ENCODE peak calls at places on chromosomes 11 and 22, in eight cellular contexts. One of them, this sample, is unnamed.

GRCh38 chr11:59614277-59615131 is 1.1 kb downstream of the OSBP start:
- DNase-seq in GM19239: no peak
- DNase-seq in choroid plexus epithelial cell: peak; percentile 19
- DNase-seq in stimulated activated CD4-positive, alpha-beta T cell treated with anti-CD3 and anti-CD28 coated beads, Interleukin-4, amount 100 ng/mL, for 4 hours: no peak
- DNase-seq in vagina: no peak
- DNase-seq in WTC11: no peak
- DNase-seq in GM06990: no peak
- DNase-seq in astrocyte of the cerebellum: no peak
- DNase-seq in this sample: no peak

GRCh38 chr11:127493330-127493729 is 492.8 kb upstream of the KIRREL3 start:
- DNase-seq in vagina: no peak
- DNase-seq in GM19239: no peak
- DNase-seq in astrocyte of the cerebellum: peak; percentile 4
- DNase-seq in WTC11: no peak
- DNase-seq in choroid plexus epithelial cell: peak; percentile 14
- DNase-seq in GM06990: no peak
- DNase-seq in stimulated activated CD4-positive, alpha-beta T cell treated with anti-CD3 and anti-CD28 coated beads, Interleukin-4, amount 100 ng/mL, for 4 hours: no peak
- DNase-seq in this sample: no peak

GRCh38 chr11:36509265-36509664 is 807 bp downstream of the TRAF6 start:
- DNase-seq in vagina: no peak
- DNase-seq in astrocyte of the cerebellum: no peak
- DNase-seq in choroid plexus epithelial cell: peak; percentile 61
- DNase-seq in GM06990: no peak
- DNase-seq in GM19239: no peak
- DNase-seq in stimulated activated CD4-positive, alpha-beta T cell treated with anti-CD3 and anti-CD28 coated beads, Interleukin-4, amount 100 ng/mL, for 4 hours: peak; percentile 47
- DNase-seq in WTC11: no peak
- DNase-seq in this sample: no peak

GRCh38 chr22:45207981-45208664 is 32.6 kb downstream of the KIAA0930 start:
- DNase-seq in GM19239: no peak
- DNase-seq in GM06990: no peak
- DNase-seq in stimulated activated CD4-positive, alpha-beta T cell treated with anti-CD3 and anti-CD28 coated beads, Interleukin-4, amount 100 ng/mL, for 4 hours: no peak
- DNase-seq in astrocyte of the cerebellum: peak; percentile 45
- DNase-seq in vagina: no peak
- DNase-seq in WTC11: no peak
- DNase-seq in choroid plexus epithelial cell: peak; percentile 73
- DNase-seq in this sample: no peak

GRCh38 chr11:42996742-42997307 is 315.0 kb upstream of the API5 start:
- DNase-seq in WTC11: no peak
- DNase-seq in GM19239: no peak
- DNase-seq in GM06990: no peak
- DNase-seq in choroid plexus epithelial cell: no peak
- DNase-seq in vagina: no peak
- DNase-seq in stimulated activated CD4-positive, alpha-beta T cell treated with anti-CD3 and anti-CD28 coated beads, Interleukin-4, amount 100 ng/mL, for 4 hours: no peak
- DNase-seq in astrocyte of the cerebellum: no peak
- DNase-seq in this sample: no peak

GRCh38 chr11:119615003-119615878 is 113.8 kb downstream of the NECTIN1 start:
- DNase-seq in WTC11: no peak
- DNase-seq in astrocyte of the cerebellum: no peak
- DNase-seq in stimulated activated CD4-positive, alpha-beta T cell treated with anti-CD3 and anti-CD28 coated beads, Interleukin-4, amount 100 ng/mL, for 4 hours: no peak
- DNase-seq in choroid plexus epithelial cell: peak; percentile 78
- DNase-seq in vagina: no peak
- DNase-seq in GM19239: peak; percentile 65
- DNase-seq in GM06990: no peak
- DNase-seq in this sample: no peak

GRCh38 chr11:85115798-85116197 is 511.3 kb downstream of the DLG2 start:
- DNase-seq in vagina: no peak
- DNase-seq in astrocyte of the cerebellum: no peak
- DNase-seq in stimulated activated CD4-positive, alpha-beta T cell treated with anti-CD3 and anti-CD28 coated beads, Interleukin-4, amount 100 ng/mL, for 4 hours: no peak
- DNase-seq in GM06990: no peak
- DNase-seq in choroid plexus epithelial cell: peak; percentile 35
- DNase-seq in WTC11: no peak
- DNase-seq in GM19239: no peak
- DNase-seq in this sample: no peak

GRCh38 chr11:130653838-130654601 is 205.6 kb downstream of the ADAMTS15 start:
- DNase-seq in astrocyte of the cerebellum: peak; percentile 37
- DNase-seq in choroid plexus epithelial cell: peak; percentile 59
- DNase-seq in GM06990: no peak
- DNase-seq in GM19239: no peak
- DNase-seq in WTC11: no peak
- DNase-seq in stimulated activated CD4-positive, alpha-beta T cell treated with anti-CD3 and anti-CD28 coated beads, Interleukin-4, amount 100 ng/mL, for 4 hours: no peak
- DNase-seq in vagina: no peak
- DNase-seq in this sample: no peak

GRCh38 chr11:117861151-117862018 is 15.1 kb downstream of the FXYD6 start:
- DNase-seq in vagina: peak; percentile 81
- DNase-seq in GM19239: no peak
- DNase-seq in WTC11: peak; percentile 89
- DNase-seq in stimulated activated CD4-positive, alpha-beta T cell treated with anti-CD3 and anti-CD28 coated beads, Interleukin-4, amount 100 ng/mL, for 4 hours: no peak
- DNase-seq in astrocyte of the cerebellum: no peak
- DNase-seq in GM06990: no peak
- DNase-seq in choroid plexus epithelial cell: peak; percentile 26
- DNase-seq in this sample: no peak

GRCh38 chr11:77201370-77201769 is 73.3 kb downstream of the MYO7A start:
- DNase-seq in stimulated activated CD4-positive, alpha-beta T cell treated with anti-CD3 and anti-CD28 coated beads, Interleukin-4, amount 100 ng/mL, for 4 hours: no peak
- DNase-seq in WTC11: no peak
- DNase-seq in vagina: no peak
- DNase-seq in GM19239: no peak
- DNase-seq in GM06990: no peak
- DNase-seq in astrocyte of the cerebellum: no peak
- DNase-seq in choroid plexus epithelial cell: no peak
- DNase-seq in this sample: no peak

GRCh38 chr22:29011200-29011867 is 50.3 kb downstream of the C22orf31 start:
- DNase-seq in astrocyte of the cerebellum: no peak
- DNase-seq in WTC11: no peak
- DNase-seq in vagina: no peak
- DNase-seq in GM19239: no peak
- DNase-seq in choroid plexus epithelial cell: no peak
- DNase-seq in GM06990: no peak
- DNase-seq in stimulated activated CD4-positive, alpha-beta T cell treated with anti-CD3 and anti-CD28 coated beads, Interleukin-4, amount 100 ng/mL, for 4 hours: no peak
- DNase-seq in this sample: no peak

GRCh38 chr11:2204361-2205213 is 33.0 kb upstream of the TH start:
- DNase-seq in GM19239: no peak
- DNase-seq in vagina: no peak
- DNase-seq in stimulated activated CD4-positive, alpha-beta T cell treated with anti-CD3 and anti-CD28 coated beads, Interleukin-4, amount 100 ng/mL, for 4 hours: no peak
- DNase-seq in astrocyte of the cerebellum: no peak
- DNase-seq in choroid plexus epithelial cell: no peak
- DNase-seq in WTC11: peak; percentile 7
- DNase-seq in GM06990: no peak
- DNase-seq in this sample: no peak

GRCh38 chr11:11876458-11876857 is 34.7 kb downstream of the USP47 start:
- DNase-seq in astrocyte of the cerebellum: no peak
- DNase-seq in choroid plexus epithelial cell: peak; percentile 30
- DNase-seq in GM19239: no peak
- DNase-seq in WTC11: no peak
- DNase-seq in GM06990: no peak
- DNase-seq in stimulated activated CD4-positive, alpha-beta T cell treated with anti-CD3 and anti-CD28 coated beads, Interleukin-4, amount 100 ng/mL, for 4 hours: no peak
- DNase-seq in vagina: no peak
- DNase-seq in this sample: no peak

GRCh38 chr22:36332623-36333331 is 55.0 kb downstream of the MYH9 start:
- DNase-seq in GM19239: peak; percentile 40
- DNase-seq in astrocyte of the cerebellum: no peak
- DNase-seq in vagina: no peak
- DNase-seq in GM06990: peak; percentile 72
- DNase-seq in stimulated activated CD4-positive, alpha-beta T cell treated with anti-CD3 and anti-CD28 coated beads, Interleukin-4, amount 100 ng/mL, for 4 hours: peak; percentile 77
- DNase-seq in WTC11: peak; percentile 44
- DNase-seq in choroid plexus epithelial cell: peak; percentile 80
- DNase-seq in this sample: no peak

GRCh38 chr22:19520007-19520406 is 4.2 kb downstream of the CLDN5 start:
- DNase-seq in WTC11: no peak
- DNase-seq in choroid plexus epithelial cell: no peak
- DNase-seq in stimulated activated CD4-positive, alpha-beta T cell treated with anti-CD3 and anti-CD28 coated beads, Interleukin-4, amount 100 ng/mL, for 4 hours: no peak
- DNase-seq in vagina: no peak
- DNase-seq in astrocyte of the cerebellum: no peak
- DNase-seq in GM06990: no peak
- DNase-seq in GM19239: no peak
- DNase-seq in this sample: no peak

GRCh38 chr22:38214248-38215056 is 12.7 kb downstream of the MAFF start:
- DNase-seq in stimulated activated CD4-positive, alpha-beta T cell treated with anti-CD3 and anti-CD28 coated beads, Interleukin-4, amount 100 ng/mL, for 4 hours: peak; percentile 63
- DNase-seq in GM19239: no peak
- DNase-seq in WTC11: peak; percentile 89
- DNase-seq in choroid plexus epithelial cell: peak; percentile 75
- DNase-seq in astrocyte of the cerebellum: no peak
- DNase-seq in GM06990: peak; percentile 83
- DNase-seq in vagina: no peak
- DNase-seq in this sample: peak; percentile 76

GRCh38 chr22:26321469-26321913 is 107.6 kb upstream of the ASPHD2 start:
- DNase-seq in choroid plexus epithelial cell: no peak
- DNase-seq in vagina: no peak
- DNase-seq in stimulated activated CD4-positive, alpha-beta T cell treated with anti-CD3 and anti-CD28 coated beads, Interleukin-4, amount 100 ng/mL, for 4 hours: no peak
- DNase-seq in GM19239: no peak
- DNase-seq in GM06990: no peak
- DNase-seq in astrocyte of the cerebellum: no peak
- DNase-seq in WTC11: no peak
- DNase-seq in this sample: no peak

GRCh38 chr11:119905162-119905561 is 176.2 kb upstream of the NECTIN1 start:
- DNase-seq in vagina: no peak
- DNase-seq in stimulated activated CD4-positive, alpha-beta T cell treated with anti-CD3 and anti-CD28 coated beads, Interleukin-4, amount 100 ng/mL, for 4 hours: no peak
- DNase-seq in WTC11: no peak
- DNase-seq in choroid plexus epithelial cell: no peak
- DNase-seq in GM19239: no peak
- DNase-seq in astrocyte of the cerebellum: no peak
- DNase-seq in GM06990: no peak
- DNase-seq in this sample: no peak

GRCh38 chr22:45934659-45935341 is 42.2 kb downstream of the WNT7B start:
- DNase-seq in GM06990: no peak
- DNase-seq in stimulated activated CD4-positive, alpha-beta T cell treated with anti-CD3 and anti-CD28 coated beads, Interleukin-4, amount 100 ng/mL, for 4 hours: no peak
- DNase-seq in astrocyte of the cerebellum: peak; percentile 75
- DNase-seq in GM19239: no peak
- DNase-seq in choroid plexus epithelial cell: peak; percentile 46
- DNase-seq in vagina: no peak
- DNase-seq in WTC11: no peak
- DNase-seq in this sample: no peak

GRCh38 chr11:14852571-14853177 is 39.4 kb downstream of the CYP2R1 start:
- DNase-seq in choroid plexus epithelial cell: no peak
- DNase-seq in WTC11: no peak
- DNase-seq in GM19239: no peak
- DNase-seq in vagina: no peak
- DNase-seq in GM06990: no peak
- DNase-seq in stimulated activated CD4-positive, alpha-beta T cell treated with anti-CD3 and anti-CD28 coated beads, Interleukin-4, amount 100 ng/mL, for 4 hours: no peak
- DNase-seq in astrocyte of the cerebellum: no peak
- DNase-seq in this sample: no peak

GRCh38 chr11:27401760-27402316 is 38.8 kb upstream of the CCDC34 start:
- DNase-seq in stimulated activated CD4-positive, alpha-beta T cell treated with anti-CD3 and anti-CD28 coated beads, Interleukin-4, amount 100 ng/mL, for 4 hours: no peak
- DNase-seq in choroid plexus epithelial cell: no peak
- DNase-seq in GM06990: no peak
- DNase-seq in vagina: no peak
- DNase-seq in astrocyte of the cerebellum: no peak
- DNase-seq in GM19239: no peak
- DNase-seq in WTC11: no peak
- DNase-seq in this sample: no peak

GRCh38 chr11:70854891-70855556 is 397.4 kb downstream of the SHANK2 start:
- DNase-seq in stimulated activated CD4-positive, alpha-beta T cell treated with anti-CD3 and anti-CD28 coated beads, Interleukin-4, amount 100 ng/mL, for 4 hours: no peak
- DNase-seq in astrocyte of the cerebellum: no peak
- DNase-seq in vagina: no peak
- DNase-seq in WTC11: no peak
- DNase-seq in GM19239: no peak
- DNase-seq in choroid plexus epithelial cell: no peak
- DNase-seq in GM06990: no peak
- DNase-seq in this sample: no peak

GRCh38 chr11:132911186-132911585 is 621.1 kb downstream of the OPCML start:
- DNase-seq in GM19239: no peak
- DNase-seq in GM06990: no peak
- DNase-seq in vagina: no peak
- DNase-seq in stimulated activated CD4-positive, alpha-beta T cell treated with anti-CD3 and anti-CD28 coated beads, Interleukin-4, amount 100 ng/mL, for 4 hours: no peak
- DNase-seq in choroid plexus epithelial cell: peak; percentile 80
- DNase-seq in WTC11: no peak
- DNase-seq in astrocyte of the cerebellum: peak; percentile 31
- DNase-seq in this sample: no peak

GRCh38 chr11:74462009-74462408 is 5.3 kb downstream of the KCNE3 start:
- DNase-seq in GM19239: no peak
- DNase-seq in WTC11: peak; percentile 30
- DNase-seq in stimulated activated CD4-positive, alpha-beta T cell treated with anti-CD3 and anti-CD28 coated beads, Interleukin-4, amount 100 ng/mL, for 4 hours: no peak
- DNase-seq in GM06990: no peak
- DNase-seq in astrocyte of the cerebellum: no peak
- DNase-seq in choroid plexus epithelial cell: peak; percentile 78
- DNase-seq in vagina: no peak
- DNase-seq in this sample: no peak

GRCh38 chr22:38844661-38845367 is 986 bp upstream of the NPTXR start:
- DNase-seq in GM06990: no peak
- DNase-seq in stimulated activated CD4-positive, alpha-beta T cell treated with anti-CD3 and anti-CD28 coated beads, Interleukin-4, amount 100 ng/mL, for 4 hours: no peak
- DNase-seq in astrocyte of the cerebellum: peak; percentile 94
- DNase-seq in vagina: no peak
- DNase-seq in choroid plexus epithelial cell: no peak
- DNase-seq in GM19239: no peak
- DNase-seq in WTC11: no peak
- DNase-seq in this sample: no peak

GRCh38 chr11:128733440-128734115 is 39.7 kb downstream of the FLI1 start:
- DNase-seq in WTC11: peak; percentile 57
- DNase-seq in choroid plexus epithelial cell: peak; percentile 70
- DNase-seq in stimulated activated CD4-positive, alpha-beta T cell treated with anti-CD3 and anti-CD28 coated beads, Interleukin-4, amount 100 ng/mL, for 4 hours: peak; percentile 28
- DNase-seq in vagina: no peak
- DNase-seq in GM19239: no peak
- DNase-seq in astrocyte of the cerebellum: no peak
- DNase-seq in GM06990: peak; percentile 57
- DNase-seq in this sample: no peak

GRCh38 chr11:76096552-76096951 is 109.8 kb downstream of the WNT11 start:
- DNase-seq in vagina: no peak
- DNase-seq in WTC11: no peak
- DNase-seq in stimulated activated CD4-positive, alpha-beta T cell treated with anti-CD3 and anti-CD28 coated beads, Interleukin-4, amount 100 ng/mL, for 4 hours: no peak
- DNase-seq in choroid plexus epithelial cell: no peak
- DNase-seq in astrocyte of the cerebellum: no peak
- DNase-seq in GM19239: no peak
- DNase-seq in GM06990: no peak
- DNase-seq in this sample: no peak

GRCh38 chr11:109338131-109338530 is 83.9 kb upstream of the C11orf87 start:
- DNase-seq in WTC11: no peak
- DNase-seq in GM06990: no peak
- DNase-seq in GM19239: no peak
- DNase-seq in vagina: no peak
- DNase-seq in astrocyte of the cerebellum: peak; percentile 16
- DNase-seq in choroid plexus epithelial cell: peak; percentile 41
- DNase-seq in stimulated activated CD4-positive, alpha-beta T cell treated with anti-CD3 and anti-CD28 coated beads, Interleukin-4, amount 100 ng/mL, for 4 hours: no peak
- DNase-seq in this sample: no peak

GRCh38 chr11:96130061-96130460 is 206.2 kb upstream of the MTMR2 start:
- DNase-seq in choroid plexus epithelial cell: no peak
- DNase-seq in GM19239: no peak
- DNase-seq in WTC11: no peak
- DNase-seq in astrocyte of the cerebellum: no peak
- DNase-seq in GM06990: no peak
- DNase-seq in stimulated activated CD4-positive, alpha-beta T cell treated with anti-CD3 and anti-CD28 coated beads, Interleukin-4, amount 100 ng/mL, for 4 hours: no peak
- DNase-seq in vagina: no peak
- DNase-seq in this sample: no peak